ENCODE peak calls at places on chromosome 4, in ten cellular contexts. A is kidney epithelial cell; Q is activated gamma-delta T cell treated with Interleukin-2 at 50 U/mL for 16 hours; C is GM12865; D is Caki2; U is activated T-helper 2 cell treated with anti-CD3 and anti-CD28 coated beads, Interferon-gamma antibody, Interleukin-2, Interleukin-4, amounts not matched to agents 10 μg/mL and 5 μg/mL and 100 μg/mL, durations not matched to agents 14 hours and 24 hours and 36 hours; N is upper lobe of right lung; P is RPMI7951; Y is activated naive CD4-positive, alpha-beta T cell; T is WTC11. E is an unnamed sample.

GRCh38 chr4:182143822-182144620 is 99.2 kb upstream of the TENM3 start:
- DNase-seq in A (peak), Q (no peak), C (peak), D (peak), U (no peak), N (peak), P (peak), Y (no peak), T (peak), E (no peak)

GRCh38 chr4:97910005-97910404 is 233.3 kb downstream of the STPG2 start:
- DNase-seq in A (no peak), Q (no peak), C (no peak), D (peak), U (no peak), N (no peak), P (no peak), Y (no peak), T (peak), E (no peak)

GRCh38 chr4:89101256-89102161 is 9.8 kb upstream of the TIGD2 start:
- DNase-seq in A (no peak), Q (no peak), C (peak), D (no peak), U (no peak), N (no peak), P (peak), Y (no peak), T (no peak), E (no peak)

GRCh38 chr4:8245879-8246833 is 23.4 kb upstream of the HTRA3 start:
- DNase-seq in A (no peak), Q (no peak), C (no peak), D (no peak), U (no peak), N (peak), P (no peak), Y (no peak), T (no peak), E (no peak)

GRCh38 chr4:10075953-10076391 is 40.6 kb downstream of the WDR1 start:
- DNase-seq in A (no peak), Q (no peak), C (peak), D (no peak), U (no peak), N (peak), P (no peak), Y (no peak), T (peak), E (no peak)

GRCh38 chr4:7339751-7340552 is 94.8 kb downstream of the PSAPL1 start:
- DNase-seq in A (no peak), Q (no peak), C (no peak), D (no peak), U (no peak), N (peak), P (no peak), Y (no peak), T (no peak), E (no peak)

GRCh38 chr4:113499166-113499565 is 262.4 kb downstream of the CAMK2D start:
- DNase-seq in A (no peak), Q (no peak), C (no peak), D (no peak), U (no peak), N (no peak), P (no peak), Y (no peak), T (no peak), E (no peak)

GRCh38 chr4:28690890-28691289 is 1830.2 kb downstream of the STIM2 start:
- DNase-seq in A (no peak), Q (no peak), C (no peak), D (no peak), U (no peak), N (no peak), P (no peak), Y (no peak), T (no peak), E (no peak)

GRCh38 chr4:56182356-56182755 is 204.9 kb downstream of the AASDH start:
- DNase-seq in A (no peak), Q (no peak), C (no peak), D (no peak), U (no peak), N (no peak), P (no peak), Y (no peak), T (no peak), E (no peak)

GRCh38 chr4:2950221-2950989 is 12.8 kb downstream of the NOP14 start:
- DNase-seq in A (no peak), Q (no peak), C (no peak), D (no peak), U (no peak), N (no peak), P (no peak), Y (no peak), T (no peak), E (no peak)

GRCh38 chr4:56874166-56874565 is 33.5 kb upstream of the REST start:
- DNase-seq in A (no peak), Q (no peak), C (no peak), D (peak), U (no peak), N (no peak), P (no peak), Y (no peak), T (no peak), E (no peak)

GRCh38 chr4:26032572-26033320 is 118.7 kb downstream of the SMIM20 start:
- DNase-seq in A (no peak), Q (no peak), C (no peak), D (peak), U (no peak), N (no peak), P (peak), Y (no peak), T (no peak), E (no peak)

GRCh38 chr4:72325215-72325614 is 243.8 kb downstream of the ADAMTS3 start:
- DNase-seq in A (no peak), Q (no peak), C (no peak), D (no peak), U (no peak), N (no peak), P (no peak), Y (no peak), T (no peak), E (no peak)

GRCh38 chr4:137635108-137635507 is 102.8 kb upstream of the PCDH18 start:
- DNase-seq in A (no peak), Q (no peak), C (no peak), D (no peak), U (no peak), N (no peak), P (no peak), Y (no peak), T (no peak), E (no peak)

GRCh38 chr4:185307136-185307950 is 88.4 kb downstream of the LRP2BP start:
- DNase-seq in A (peak), Q (no peak), C (peak), D (peak), U (no peak), N (no peak), P (no peak), Y (no peak), T (no peak), E (no peak)

GRCh38 chr4:123121241-123121907 is 199.0 kb upstream of the NUDT6 start:
- DNase-seq in A (no peak), Q (no peak), C (no peak), D (no peak), U (no peak), N (no peak), P (peak), Y (no peak), T (no peak), E (no peak)

GRCh38 chr4:47913328-47913727 is 1.1 kb downstream of the NFXL1 start:
- DNase-seq in A (no peak), Q (no peak), C (peak), D (peak), U (no peak), N (no peak), P (peak), Y (no peak), T (no peak), E (no peak)

GRCh38 chr4:140019619-140020367 is 134.2 kb downstream of the MAML3 start:
- DNase-seq in A (no peak), Q (no peak), C (no peak), D (peak), U (no peak), N (no peak), P (no peak), Y (no peak), T (no peak), E (no peak)

GRCh38 chr4:123398803-123399637 is 2.4 kb downstream of the SPRY1 start:
- DNase-seq in A (no peak), Q (peak), C (peak), D (peak), U (peak), N (peak), P (peak), Y (peak), T (peak), E (peak)

GRCh38 chr4:98447648-98448047 is 186.5 kb downstream of the RAP1GDS1 start:
- DNase-seq in A (no peak), Q (no peak), C (peak), D (no peak), U (no peak), N (no peak), P (no peak), Y (no peak), T (peak), E (no peak)

GRCh38 chr4:163191999-163192398 is 25.3 kb upstream of the NAF1 start:
- DNase-seq in A (no peak), Q (no peak), C (peak), D (no peak), U (no peak), N (no peak), P (no peak), Y (no peak), T (no peak), E (no peak)

GRCh38 chr4:1883583-1883982 is 12.4 kb downstream of the NSD2 start:
- DNase-seq in A (no peak), Q (no peak), C (no peak), D (no peak), U (no peak), N (no peak), P (no peak), Y (no peak), T (no peak), E (peak)

GRCh38 chr4:19776021-19776459 is 475.7 kb upstream of the SLIT2 start:
- DNase-seq in A (peak), Q (no peak), C (no peak), D (peak), U (no peak), N (no peak), P (peak), Y (no peak), T (no peak), E (no peak)

GRCh38 chr4:124711469-124712416 is 789 bp downstream of the ANKRD50 start:
- DNase-seq in A (peak), Q (no peak), C (peak), D (peak), U (peak), N (peak), P (peak), Y (no peak), T (peak), E (peak)

GRCh38 chr4:88411491-88412101 is 32.9 kb downstream of the HERC6 start:
- DNase-seq in A (no peak), Q (no peak), C (peak), D (no peak), U (no peak), N (no peak), P (no peak), Y (no peak), T (no peak), E (no peak)

E was measured in posterior cingulate gyrus.